ENCODE peak calls at places on chromosomes 11 and 22, in seven cellular contexts. X is tibial nerve, A is thoracic aorta, E is stomach, J is right lobe of liver, Y is Panc1, K is sigmoid colon. Q is an unnamed sample.
A peak's percentile ranks its signal among the peaks of the same experiment; 100 is the strongest.

GRCh38 chr11:88810420-88811097 is 255.2 kb downstream of the GRM5 start:
- DNase-seq in X (no peak), A (no peak), E (no peak), J (no peak), Y (no peak), K (no peak), Q (no peak)

GRCh38 chr11:118938491-118939411 is 13.0 kb upstream of the BCL9L start:
- DNase-seq in X (no peak), A (no peak), E (no peak), J (no peak), Y (no peak), K (no peak), Q (no peak)

GRCh38 chr11:75428301-75428724 is 4.7 kb downstream of the KLHL35 start:
- DNase-seq in X (peak; percentile 93), A (peak; percentile 94), E (peak; percentile 91), J (peak; percentile 82), Y (no peak), K (peak; percentile 92), Q (peak; percentile 95)

GRCh38 chr11:131302831-131303230 is 67.6 kb upstream of the NTM start:
- DNase-seq in X (no peak), A (no peak), E (no peak), J (no peak), Y (no peak), K (no peak), Q (no peak)

GRCh38 chr22:24952837-24953293 is 349 bp downstream of the KIAA1671 start:
- DNase-seq in X (peak; percentile 27), A (no peak), E (peak; percentile 61), J (no peak), Y (no peak), K (peak; percentile 78), Q (no peak)

GRCh38 chr11:95711162-95711944 is 78.2 kb downstream of the FAM76B start:
- DNase-seq in X (no peak), A (no peak), E (no peak), J (no peak), Y (no peak), K (peak; percentile 78), Q (no peak)

GRCh38 chr22:43177479-43177878 is 9.5 kb downstream of the TTLL12 start:
- DNase-seq in X (no peak), A (no peak), E (no peak), J (peak; percentile 51), Y (no peak), K (no peak), Q (no peak)

GRCh38 chr11:77959434-77959833 is 35.0 kb downstream of the INTS4 start:
- DNase-seq in X (no peak), A (no peak), E (no peak), J (no peak), Y (no peak), K (no peak), Q (no peak)

GRCh38 chr22:20885557-20886323 is 26.9 kb downstream of the SNAP29 start:
- DNase-seq in X (peak; percentile 67), A (peak; percentile 27), E (peak; percentile 83), J (peak; percentile 93), Y (peak; percentile 72), K (peak; percentile 89), Q (peak; percentile 83)

GRCh38 chr11:93849751-93850584 is 450 bp downstream of the VSTM5 start:
- DNase-seq in X (no peak), A (no peak), E (peak; percentile 71), J (no peak), Y (no peak), K (no peak), Q (peak; percentile 60)

DNA sequence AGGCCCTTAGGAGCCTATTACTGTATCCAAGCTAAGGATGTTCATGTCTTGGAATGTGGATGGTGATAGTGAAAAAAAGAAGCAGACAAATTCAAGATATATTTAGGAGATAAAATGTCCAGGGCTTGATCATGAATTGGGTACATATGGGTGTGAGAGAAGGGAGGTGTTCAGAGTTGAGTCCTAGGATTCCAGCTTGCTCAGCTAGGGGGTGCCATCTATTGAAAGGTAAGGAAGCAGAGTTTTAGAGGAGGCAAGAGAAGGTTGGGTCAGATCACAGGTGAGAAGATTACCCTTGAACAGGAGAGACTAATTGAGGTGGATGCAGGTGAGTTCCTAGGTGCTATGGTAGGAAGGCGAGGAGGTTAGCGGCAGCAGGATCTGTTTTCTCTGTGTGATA is 60.5 kb downstream of the GRAMD1B start:
- DNase-seq in X (no peak), A (no peak), E (no peak), J (no peak), Y (no peak), K (no peak), Q (no peak)
- TF ChIP-seq CTCF in X (no peak), A (no peak), E (no peak), J (no peak), Y (no peak), K (no peak), Q (no peak)

DNA sequence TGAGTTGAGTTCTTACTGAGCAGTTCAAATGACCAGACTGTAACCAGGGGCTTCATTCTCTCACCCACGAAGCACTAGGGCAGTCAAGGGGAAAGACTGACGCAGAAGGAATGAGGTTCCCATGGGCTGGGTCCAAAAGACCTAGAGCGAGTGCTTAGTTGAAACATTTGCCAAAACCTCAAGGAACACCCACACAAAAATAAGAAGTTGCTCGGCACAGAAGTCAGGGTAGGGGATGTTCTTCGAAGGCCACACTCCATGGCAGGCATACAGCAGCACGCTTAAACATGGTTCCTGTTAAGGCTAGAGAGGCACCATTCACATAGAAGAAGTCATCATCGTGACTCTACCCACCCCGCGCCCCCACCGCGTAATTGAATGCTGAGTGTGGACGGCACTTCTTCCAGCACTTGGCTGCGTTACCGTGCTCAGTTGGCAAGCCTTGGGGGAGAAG is 52.9 kb downstream of the TIMP3 start:
- DNase-seq in X (no peak), A (no peak), E (no peak), J (no peak), Y (no peak), K (no peak), Q (no peak)
- H3K4me1 ChIP-seq in X (peaks cover 35% of the 10 kb centered on the region), A (peaks cover 34% of the 10 kb centered on the region), E (peaks cover 41% of the 10 kb centered on the region), J (peaks cover 12% of the 10 kb centered on the region), Y (no peaks in the 10 kb centered on the region), K (peaks cover 41% of the 10 kb centered on the region), Q (peaks cover 84% of the 10 kb centered on the region)

DNA sequence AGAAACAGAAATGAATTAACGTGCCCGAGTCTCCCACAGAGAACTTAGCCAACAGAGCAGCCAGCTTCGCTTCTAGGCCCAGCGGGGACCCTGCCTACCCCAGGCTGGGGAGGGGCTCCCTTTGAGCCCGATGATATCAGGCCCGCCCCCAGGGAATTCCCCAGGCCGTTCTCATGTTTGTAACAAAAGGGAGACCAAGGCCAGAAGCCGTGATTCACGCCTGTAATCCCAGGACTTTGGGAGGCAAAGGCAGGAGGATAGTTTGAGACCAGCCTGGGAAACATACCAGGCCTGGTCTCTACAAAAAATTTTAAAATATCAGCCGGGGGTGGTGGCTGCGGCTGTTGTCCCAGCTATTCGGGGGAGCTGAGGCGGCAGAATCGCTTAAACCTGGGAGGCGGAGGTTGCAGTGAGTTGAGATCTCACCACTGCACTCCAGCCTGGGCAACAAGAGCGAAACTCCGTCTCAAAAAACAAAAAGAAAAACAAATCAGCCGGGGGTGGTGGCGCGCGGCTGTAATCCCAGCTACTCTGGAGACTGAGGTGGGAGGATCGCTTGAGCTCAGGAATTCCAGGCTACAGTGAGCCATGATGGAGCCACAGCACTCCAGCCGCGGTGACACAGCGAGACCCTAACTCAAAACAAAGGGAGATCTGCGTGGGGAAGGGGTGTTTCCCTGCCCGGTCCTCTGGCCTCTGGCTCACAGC is 1.7 kb downstream of the DRD4 start:
- DNase-seq in X (no peak), A (no peak), E (no peak), J (no peak), Y (no peak), K (no peak), Q (no peak)
- H3K27ac ChIP-seq in X (no peak overlapping the region), A (no peak overlapping the region), E (no peak overlapping the region), J (no peak overlapping the region), Y (no peak overlapping the region), K (no peak overlapping the region), Q (no peak overlapping the region)

DNA sequence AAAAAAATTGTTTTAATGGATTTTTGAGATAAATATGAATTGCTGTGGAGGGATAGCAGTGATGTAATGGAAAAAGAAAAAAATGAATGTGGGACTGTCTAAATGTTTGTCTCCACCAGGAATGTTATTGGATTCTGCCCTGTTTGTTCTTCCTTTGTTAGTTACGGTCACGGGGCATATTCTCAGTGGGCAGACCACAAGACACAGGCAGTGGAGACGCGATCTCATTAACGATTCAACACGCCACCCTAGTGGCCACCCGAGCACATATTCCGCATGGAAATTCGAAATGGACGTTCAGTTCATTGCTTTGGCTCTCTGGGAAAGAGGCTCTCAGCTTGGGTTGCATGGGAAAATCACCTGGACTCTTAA is 151.8 kb upstream of the TTC12 start:
- DNase-seq in X (peak; percentile 23), A (no peak), E (peak; percentile 50), J (no peak), Y (no peak), K (no peak), Q (peak; percentile 80)
- TF ChIP-seq CTCF in X (no peak), A (peak; percentile 61), E (no peak), J (no peak), Y (peak; percentile 21), K (no peak), Q (peak; percentile 25)

GRCh38 chr11:124844664-124845079 is 20.6 kb upstream of the ROBO3 start:
- DNase-seq in X (no peak), A (no peak), E (no peak), J (no peak), Y (no peak), K (no peak), Q (no peak)
- H3K4me1 ChIP-seq in X (peaks cover 3% of the 10 kb centered on the region), A (no peaks in the 10 kb centered on the region), E (peaks cover 14% of the 10 kb centered on the region), J (peaks cover 3% of the 10 kb centered on the region), Y (peaks cover 3% of the 10 kb centered on the region), K (peaks cover 12% of the 10 kb centered on the region), Q (peaks cover 13% of the 10 kb centered on the region)

GRCh38 chr11:67584881-67585873 is 1.6 kb downstream of the GSTP1 start:
- DNase-seq in X (no peak), A (no peak), E (no peak), J (no peak), Y (no peak), K (no peak), Q (no peak)
- H3K27ac ChIP-seq in X (peak overlapping the region; percentile 97), A (peak overlapping the region; percentile 99), E (peak overlapping the region; percentile 98), J (no peak overlapping the region), Y (peak overlapping the region; percentile 88), K (peak overlapping the region; percentile 95), Q (peak overlapping the region; percentile 98)

GRCh38 chr11:35337919-35338316 is 81.4 kb downstream of the SLC1A2 start:
- DNase-seq in X (no peak), A (no peak), E (no peak), J (no peak), Y (no peak), K (no peak), Q (no peak)

GRCh38 chr11:35340101-35340500 is 79.3 kb downstream of the SLC1A2 start:
- DNase-seq in X (no peak), A (no peak), E (no peak), J (peak; percentile 88), Y (no peak), K (no peak), Q (no peak)

GRCh38 chr11:35340715-35341114 is 78.6 kb downstream of the SLC1A2 start:
- DNase-seq in X (no peak), A (no peak), E (no peak), J (no peak), Y (no peak), K (no peak), Q (no peak)

GRCh38 chr11:35337136-35337918 is 82.0 kb downstream of the SLC1A2 start:
- DNase-seq in X (no peak), A (no peak), E (no peak), J (no peak), Y (peak; percentile 94), K (no peak), Q (no peak)

DNA sequence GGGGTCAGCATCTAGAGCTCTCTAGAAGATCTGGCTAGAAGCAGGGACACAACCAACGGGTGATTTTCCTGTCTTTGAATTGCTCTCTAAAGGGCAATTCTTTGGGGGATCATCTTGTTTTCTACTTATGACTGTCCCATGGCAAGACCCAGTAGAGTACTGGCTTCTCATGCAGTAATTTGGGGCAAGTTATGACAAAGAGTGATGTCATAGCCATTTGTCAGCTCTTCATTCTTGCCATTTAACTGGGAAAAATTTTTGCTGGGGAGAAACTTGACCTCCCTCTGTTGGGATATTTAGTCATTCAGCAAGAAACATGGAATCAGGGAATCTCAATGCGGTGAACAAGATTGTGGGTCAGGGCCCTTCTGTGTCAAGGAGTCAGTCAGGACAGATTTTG is 80.4 kb downstream of the SLC1A2 start:
- DNase-seq in X (no peak), A (no peak), E (no peak), J (no peak), Y (no peak), K (no peak), Q (no peak)
- TF ChIP-seq CTCF in X (no peak), A (no peak), E (no peak), J (no peak), Y (no peak), K (no peak), Q (no peak)

Q was measured in right atrium auricular region.